ENCODE peak calls at places on chromosomes 16 and 17, in five cellular contexts. Z is T-helper 1 cell, P is sigmoid colon, J is cardiac septum, G is T-helper 2 cell. A is an unnamed sample.

GRCh38 chr17:6241996-6242395 is 171.8 kb downstream of the WSCD1 start:
- DNase-seq in Z (no peak), P (no peak), J (no peak), G (no peak), A (no peak)

GRCh38 chr17:31596382-31597323 is 205.2 kb downstream of the RAB11FIP4 start:
- DNase-seq in Z (no peak), P (peak; percentile 91), J (peak; percentile 92), G (no peak), A (peak; percentile 92)

GRCh38 chr16:17302213-17302612 is 168.5 kb downstream of the XYLT1 start:
- DNase-seq in Z (no peak), P (no peak), J (no peak), G (no peak), A (no peak)

GRCh38 chr16:83561876-83562275 is 245.9 kb upstream of the HSBP1 start:
- DNase-seq in Z (no peak), P (no peak), J (no peak), G (no peak), A (no peak)

GRCh38 chr17:63124958-63125357 is 158.9 kb downstream of the TANC2 start:
- DNase-seq in Z (no peak), P (no peak), J (no peak), G (no peak), A (no peak)

GRCh38 chr17:82019208-82019727 is 3.4 kb downstream of the CENPX start:
- DNase-seq in Z (no peak), P (no peak), J (no peak), G (no peak), A (no peak)

GRCh38 chr17:28616281-28616680 is 2.3 kb upstream of the RSKR start:
- DNase-seq in Z (no peak), P (no peak), J (no peak), G (no peak), A (no peak)

GRCh38 chr17:50833396-50834125 is 1.8 kb upstream of the WFIKKN2 start:
- DNase-seq in Z (no peak), P (peak; percentile 44), J (no peak), G (no peak), A (no peak)

GRCh38 chr17:69608808-69609494 is 194.5 kb downstream of the MAP2K6 start:
- DNase-seq in Z (no peak), P (no peak), J (no peak), G (no peak), A (no peak)

GRCh38 chr17:78129385-78130079 is 977 bp upstream of the TMC6 start:
- DNase-seq in Z (peak; percentile 14), P (no peak), J (peak; percentile 74), G (peak; percentile 42), A (peak; percentile 55)

GRCh38 chr17:45971698-45972141 is 27.3 kb upstream of the STH start:
- DNase-seq in Z (no peak), P (no peak), J (no peak), G (no peak), A (no peak)

GRCh38 chr17:47810901-47811635 is 10.5 kb downstream of the OSBPL7 start:
- DNase-seq in Z (no peak), P (peak; percentile 63), J (peak; percentile 55), G (no peak), A (no peak)

GRCh38 chr17:35612924-35613521 is 25.9 kb downstream of the AP2B1 start:
- DNase-seq in Z (no peak), P (no peak), J (no peak), G (no peak), A (no peak)

GRCh38 chr17:57612202-57613071 is 132.7 kb downstream of the CCDC182 start:
- DNase-seq in Z (no peak), P (no peak), J (no peak), G (peak; percentile 55), A (no peak)

GRCh38 chr16:54034684-54035083 is 251.9 kb downstream of the IRX3 start:
- DNase-seq in Z (no peak), P (no peak), J (no peak), G (no peak), A (no peak)

GRCh38 chr17:81681672-81682071 is 1.9 kb downstream of the ARL16 start:
- DNase-seq in Z (no peak), P (no peak), J (no peak), G (no peak), A (no peak)

GRCh38 chr16:67181346-67181745 is 2.4 kb downstream of the MATCAP1 start:
- DNase-seq in Z (no peak), P (peak; percentile 86), J (no peak), G (no peak), A (no peak)

GRCh38 chr16:70454221-70455034 is at the start of gene FCSK:
- DNase-seq in Z (peak; percentile 46), P (peak; percentile 77), J (peak; percentile 86), G (peak; percentile 71), A (peak; percentile 14)

GRCh38 chr16:11687606-11688519 is 19.6 kb downstream of the SNN start:
- DNase-seq in Z (no peak), P (peak; percentile 48), J (no peak), G (no peak), A (no peak)

GRCh38 chr17:28549274-28550132 is 2.9 kb downstream of the UNC119 start:
- DNase-seq in Z (peak; percentile 62), P (no peak), J (no peak), G (peak; percentile 63), A (no peak)

GRCh38 chr16:89323120-89323960 is 105.8 kb downstream of the ZNF778 start:
- DNase-seq in Z (no peak), P (peak; percentile 58), J (no peak), G (no peak), A (no peak)

GRCh38 chr17:5513610-5514009 is 27.2 kb downstream of the MIS12 start:
- DNase-seq in Z (no peak), P (no peak), J (no peak), G (peak; percentile 34), A (no peak)

GRCh38 chr16:29232811-29233704 is 173.5 kb downstream of the NPIPB11 start:
- DNase-seq in Z (no peak), P (peak; percentile 55), J (no peak), G (no peak), A (no peak)

A was measured in GDM1.